ENCODE peak calls at places on chromosomes 6 and 20, in seven cellular contexts. W is astrocyte of the spinal cord; F is stimulated activated naive B cell treated with anti-CD40 and anti-IgM and Interleukin-4, amounts not matched to agents 10 μg/mL and 1 μg/mL and 100 μg/mL, for 72 hours; N is cardiac fibroblast; U is NCI-H524; M is ecto neural progenitor cell; H is occipital lobe. V is an unnamed sample.

GRCh38 chr20:768426-768978 is at the start of gene SLC52A3:
- DNase-seq in W (no peak), F (no peak), N (no peak), U (peak), M (no peak), H (no peak), V (no peak)

GRCh38 chr6:137487181-137487910 is 6.8 kb downstream of the OLIG3 start:
- DNase-seq in W (no peak), F (no peak), N (no peak), U (no peak), M (no peak), H (no peak), V (no peak)

GRCh38 chr6:151494235-151494950 is 576 bp downstream of the CCDC170 start:
- DNase-seq in W (peak), F (no peak), N (peak), U (peak), M (peak), H (peak), V (no peak)

GRCh38 chr6:137903933-137904821 is 37.1 kb downstream of the TNFAIP3 start:
- DNase-seq in W (no peak), F (peak), N (peak), U (no peak), M (no peak), H (no peak), V (no peak)

GRCh38 chr6:13436691-13437568 is 50.5 kb downstream of the GFOD1 start:
- DNase-seq in W (no peak), F (no peak), N (no peak), U (no peak), M (no peak), H (no peak), V (no peak)

GRCh38 chr6:20202070-20202658 is 10.1 kb downstream of the MBOAT1 start:
- DNase-seq in W (peak), F (no peak), N (peak), U (no peak), M (no peak), H (no peak), V (peak)

GRCh38 chr6:111692327-111693164 is 86.9 kb upstream of the TRAF3IP2 start:
- DNase-seq in W (no peak), F (no peak), N (no peak), U (peak), M (no peak), H (peak), V (no peak)

GRCh38 chr20:54140927-54141566 is 32.7 kb downstream of the CYP24A1 start:
- DNase-seq in W (peak), F (no peak), N (peak), U (no peak), M (no peak), H (no peak), V (no peak)

GRCh38 chr6:27209659-27210269 is 37.7 kb upstream of the PRSS16 start:
- DNase-seq in W (no peak), F (no peak), N (peak), U (no peak), M (no peak), H (no peak), V (no peak)

GRCh38 chr6:41591859-41592502 is 45.8 kb downstream of the FOXP4 start:
- DNase-seq in W (peak), F (peak), N (peak), U (peak), M (peak), H (peak), V (peak)

GRCh38 chr20:59483481-59483880 is 120.9 kb upstream of the PHACTR3 start:
- DNase-seq in W (no peak), F (no peak), N (no peak), U (no peak), M (no peak), H (no peak), V (no peak)

GRCh38 chr6:105321207-105321606 is 81.7 kb downstream of the PREP start:
- DNase-seq in W (no peak), F (no peak), N (no peak), U (no peak), M (no peak), H (no peak), V (no peak)

GRCh38 chr6:4320860-4321259 is 185.5 kb upstream of the ECI2 start:
- DNase-seq in W (peak), F (no peak), N (peak), U (no peak), M (no peak), H (no peak), V (no peak)

GRCh38 chr20:20237093-20237959 is 130.6 kb upstream of the INSM1 start:
- DNase-seq in W (no peak), F (peak), N (peak), U (peak), M (peak), H (no peak), V (no peak)

GRCh38 chr6:21931641-21932335 is 338.2 kb downstream of the SOX4 start:
- DNase-seq in W (peak), F (no peak), N (peak), U (no peak), M (no peak), H (no peak), V (no peak)

GRCh38 chr6:3318226-3318625 is 59.5 kb downstream of the PSMG4 start:
- DNase-seq in W (no peak), F (no peak), N (no peak), U (no peak), M (no peak), H (no peak), V (no peak)

GRCh38 chr6:36094786-36095496 is 35.4 kb upstream of the MAPK13 start:
- DNase-seq in W (peak), F (peak), N (peak), U (peak), M (peak), H (peak), V (peak)

GRCh38 chr6:46581459-46582177 is 71.0 kb downstream of the CYP39A1 start:
- DNase-seq in W (no peak), F (no peak), N (no peak), U (no peak), M (no peak), H (no peak), V (no peak)

GRCh38 chr6:19433101-19433500 is 404.1 kb upstream of the ID4 start:
- DNase-seq in W (peak), F (no peak), N (peak), U (no peak), M (no peak), H (no peak), V (no peak)

GRCh38 chr20:32727663-32728062 is 15.6 kb downstream of the COMMD7 start:
- DNase-seq in W (peak), F (no peak), N (peak), U (no peak), M (no peak), H (peak), V (no peak)

GRCh38 chr20:8234580-8234979 is 102.5 kb downstream of the PLCB1 start:
- DNase-seq in W (no peak), F (no peak), N (no peak), U (no peak), M (no peak), H (no peak), V (no peak)

GRCh38 chr6:127854009-127854408 is 46.8 kb downstream of the THEMIS start:
- DNase-seq in W (no peak), F (no peak), N (peak), U (no peak), M (no peak), H (no peak), V (no peak)

GRCh38 chr20:46767127-46767761 is 57.8 kb downstream of the SLC2A10 start:
- DNase-seq in W (no peak), F (no peak), N (peak), U (peak), M (no peak), H (no peak), V (no peak)

V was measured in GM12878.